ENCODE peak calls at places on chromosomes 13 and 19, in seven cellular contexts. One of them, this sample, is unnamed.

GRCh38 chr13:38417727-38418126 is 68.1 kb downstream of the UFM1 start:
- DNase-seq in heart right ventricle: no peak
- DNase-seq in epithelial cell of esophagus: peak; percentile 71
- DNase-seq in AG08396: peak; percentile 7
- DNase-seq in endothelial cell: peak; percentile 15
- DNase-seq in left lung: no peak
- DNase-seq in stimulated activated naive CD8-positive, alpha-beta T cell treated with anti-CD3 and anti-CD28 coated beads, Interleukin-15, amount 100 ng/mL, for 72 hours: no peak
- DNase-seq in this sample: no peak

GRCh38 chr13:27489456-27489855 is 39.1 kb upstream of the MTIF3 start:
- DNase-seq in epithelial cell of esophagus: no peak
- DNase-seq in AG08396: no peak
- DNase-seq in stimulated activated naive CD8-positive, alpha-beta T cell treated with anti-CD3 and anti-CD28 coated beads, Interleukin-15, amount 100 ng/mL, for 72 hours: no peak
- DNase-seq in left lung: no peak
- DNase-seq in heart right ventricle: no peak
- DNase-seq in endothelial cell: no peak
- DNase-seq in this sample: peak; percentile 94

GRCh38 chr19:56270676-56271075 is 1.9 kb upstream of the EDDM13 start:
- DNase-seq in AG08396: no peak
- DNase-seq in endothelial cell: no peak
- DNase-seq in stimulated activated naive CD8-positive, alpha-beta T cell treated with anti-CD3 and anti-CD28 coated beads, Interleukin-15, amount 100 ng/mL, for 72 hours: no peak
- DNase-seq in heart right ventricle: no peak
- DNase-seq in epithelial cell of esophagus: peak; percentile 4
- DNase-seq in left lung: no peak
- DNase-seq in this sample: no peak

GRCh38 chr19:10718205-10719196 is 622 bp downstream of the DNM2 start:
- DNase-seq in AG08396: peak; percentile 67
- DNase-seq in stimulated activated naive CD8-positive, alpha-beta T cell treated with anti-CD3 and anti-CD28 coated beads, Interleukin-15, amount 100 ng/mL, for 72 hours: no peak
- DNase-seq in heart right ventricle: peak; percentile 58
- DNase-seq in endothelial cell: peak; percentile 66
- DNase-seq in epithelial cell of esophagus: peak; percentile 42
- DNase-seq in left lung: peak; percentile 91
- DNase-seq in this sample: peak; percentile 83

GRCh38 chr13:35879111-35879510 is 252.1 kb downstream of the DCLK1 start:
- DNase-seq in heart right ventricle: no peak
- DNase-seq in left lung: no peak
- DNase-seq in AG08396: no peak
- DNase-seq in epithelial cell of esophagus: no peak
- DNase-seq in endothelial cell: no peak
- DNase-seq in stimulated activated naive CD8-positive, alpha-beta T cell treated with anti-CD3 and anti-CD28 coated beads, Interleukin-15, amount 100 ng/mL, for 72 hours: no peak
- DNase-seq in this sample: no peak

GRCh38 chr13:30388401-30389283 is 33.7 kb upstream of the UBE2L5 start:
- DNase-seq in AG08396: peak; percentile 64
- DNase-seq in left lung: no peak
- DNase-seq in stimulated activated naive CD8-positive, alpha-beta T cell treated with anti-CD3 and anti-CD28 coated beads, Interleukin-15, amount 100 ng/mL, for 72 hours: no peak
- DNase-seq in endothelial cell: peak; percentile 40
- DNase-seq in heart right ventricle: no peak
- DNase-seq in epithelial cell of esophagus: peak; percentile 64
- DNase-seq in this sample: no peak

GRCh38 chr13:61833228-61833627 is 417.6 kb upstream of the PCDH20 start:
- DNase-seq in AG08396: no peak
- DNase-seq in epithelial cell of esophagus: peak; percentile 2
- DNase-seq in left lung: no peak
- DNase-seq in endothelial cell: no peak
- DNase-seq in stimulated activated naive CD8-positive, alpha-beta T cell treated with anti-CD3 and anti-CD28 coated beads, Interleukin-15, amount 100 ng/mL, for 72 hours: no peak
- DNase-seq in heart right ventricle: no peak
- DNase-seq in this sample: no peak

GRCh38 chr19:17784201-17785008 is 10.5 kb upstream of the B3GNT3 start:
- DNase-seq in left lung: no peak
- DNase-seq in epithelial cell of esophagus: peak; percentile 65
- DNase-seq in stimulated activated naive CD8-positive, alpha-beta T cell treated with anti-CD3 and anti-CD28 coated beads, Interleukin-15, amount 100 ng/mL, for 72 hours: peak; percentile 69
- DNase-seq in endothelial cell: peak; percentile 68
- DNase-seq in AG08396: peak; percentile 83
- DNase-seq in heart right ventricle: peak; percentile 41
- DNase-seq in this sample: peak; percentile 83

GRCh38 chr19:38280030-38280921 is 15.9 kb downstream of the SPINT2 start:
- DNase-seq in epithelial cell of esophagus: peak; percentile 66
- DNase-seq in endothelial cell: no peak
- DNase-seq in left lung: peak; percentile 24
- DNase-seq in heart right ventricle: no peak
- DNase-seq in AG08396: no peak
- DNase-seq in stimulated activated naive CD8-positive, alpha-beta T cell treated with anti-CD3 and anti-CD28 coated beads, Interleukin-15, amount 100 ng/mL, for 72 hours: no peak
- DNase-seq in this sample: no peak

GRCh38 chr13:23889598-23890224 is 511 bp upstream of the MIPEP start:
- DNase-seq in endothelial cell: no peak
- DNase-seq in stimulated activated naive CD8-positive, alpha-beta T cell treated with anti-CD3 and anti-CD28 coated beads, Interleukin-15, amount 100 ng/mL, for 72 hours: no peak
- DNase-seq in AG08396: no peak
- DNase-seq in left lung: no peak
- DNase-seq in heart right ventricle: no peak
- DNase-seq in epithelial cell of esophagus: peak; percentile 33
- DNase-seq in this sample: no peak

GRCh38 chr19:43496960-43497359 is 7.6 kb downstream of the PHLDB3 start:
- DNase-seq in endothelial cell: no peak
- DNase-seq in stimulated activated naive CD8-positive, alpha-beta T cell treated with anti-CD3 and anti-CD28 coated beads, Interleukin-15, amount 100 ng/mL, for 72 hours: no peak
- DNase-seq in left lung: no peak
- DNase-seq in epithelial cell of esophagus: no peak
- DNase-seq in AG08396: no peak
- DNase-seq in heart right ventricle: no peak
- DNase-seq in this sample: no peak

GRCh38 chr13:93963266-93964131 is 516.0 kb downstream of the DCT start:
- DNase-seq in stimulated activated naive CD8-positive, alpha-beta T cell treated with anti-CD3 and anti-CD28 coated beads, Interleukin-15, amount 100 ng/mL, for 72 hours: no peak
- DNase-seq in AG08396: no peak
- DNase-seq in endothelial cell: no peak
- DNase-seq in left lung: no peak
- DNase-seq in epithelial cell of esophagus: peak; percentile 25
- DNase-seq in heart right ventricle: no peak
- DNase-seq in this sample: no peak

GRCh38 chr19:633786-634639 is 676 bp upstream of the POLRMT start:
- DNase-seq in AG08396: no peak
- DNase-seq in endothelial cell: no peak
- DNase-seq in epithelial cell of esophagus: peak; percentile 15
- DNase-seq in stimulated activated naive CD8-positive, alpha-beta T cell treated with anti-CD3 and anti-CD28 coated beads, Interleukin-15, amount 100 ng/mL, for 72 hours: no peak
- DNase-seq in heart right ventricle: no peak
- DNase-seq in left lung: no peak
- DNase-seq in this sample: no peak

GRCh38 chr19:41940443-41941409 is 12.5 kb upstream of the ERFL start:
- DNase-seq in endothelial cell: no peak
- DNase-seq in stimulated activated naive CD8-positive, alpha-beta T cell treated with anti-CD3 and anti-CD28 coated beads, Interleukin-15, amount 100 ng/mL, for 72 hours: no peak
- DNase-seq in epithelial cell of esophagus: no peak
- DNase-seq in left lung: no peak
- DNase-seq in heart right ventricle: no peak
- DNase-seq in AG08396: no peak
- DNase-seq in this sample: no peak

GRCh38 chr19:5271145-5271544 is 69.5 kb downstream of the PTPRS start:
- DNase-seq in heart right ventricle: no peak
- DNase-seq in stimulated activated naive CD8-positive, alpha-beta T cell treated with anti-CD3 and anti-CD28 coated beads, Interleukin-15, amount 100 ng/mL, for 72 hours: no peak
- DNase-seq in left lung: peak; percentile 8
- DNase-seq in epithelial cell of esophagus: no peak
- DNase-seq in AG08396: no peak
- DNase-seq in endothelial cell: no peak
- DNase-seq in this sample: no peak

GRCh38 chr19:3881272-3882040 is 971 bp downstream of the ATCAY start:
- DNase-seq in epithelial cell of esophagus: no peak
- DNase-seq in AG08396: no peak
- DNase-seq in heart right ventricle: no peak
- DNase-seq in left lung: no peak
- DNase-seq in endothelial cell: no peak
- DNase-seq in stimulated activated naive CD8-positive, alpha-beta T cell treated with anti-CD3 and anti-CD28 coated beads, Interleukin-15, amount 100 ng/mL, for 72 hours: no peak
- DNase-seq in this sample: peak; percentile 31

GRCh38 chr13:101474419-101474957 is 22.0 kb downstream of the ITGBL1 start:
- DNase-seq in endothelial cell: peak; percentile 44
- DNase-seq in epithelial cell of esophagus: peak; percentile 43
- DNase-seq in stimulated activated naive CD8-positive, alpha-beta T cell treated with anti-CD3 and anti-CD28 coated beads, Interleukin-15, amount 100 ng/mL, for 72 hours: no peak
- DNase-seq in heart right ventricle: no peak
- DNase-seq in left lung: no peak
- DNase-seq in AG08396: peak; percentile 13
- DNase-seq in this sample: peak; percentile 24

GRCh38 chr19:32862741-32863140 is 6.8 kb downstream of the SLC7A9 start:
- DNase-seq in left lung: no peak
- DNase-seq in AG08396: no peak
- DNase-seq in epithelial cell of esophagus: no peak
- DNase-seq in stimulated activated naive CD8-positive, alpha-beta T cell treated with anti-CD3 and anti-CD28 coated beads, Interleukin-15, amount 100 ng/mL, for 72 hours: no peak
- DNase-seq in heart right ventricle: no peak
- DNase-seq in endothelial cell: no peak
- DNase-seq in this sample: no peak

GRCh38 chr19:28840891-28841290 is 372.1 kb downstream of the UQCRFS1 start:
- DNase-seq in left lung: no peak
- DNase-seq in stimulated activated naive CD8-positive, alpha-beta T cell treated with anti-CD3 and anti-CD28 coated beads, Interleukin-15, amount 100 ng/mL, for 72 hours: no peak
- DNase-seq in endothelial cell: no peak
- DNase-seq in epithelial cell of esophagus: no peak
- DNase-seq in AG08396: no peak
- DNase-seq in heart right ventricle: no peak
- DNase-seq in this sample: no peak

GRCh38 chr13:66618702-66619101 is 611.4 kb downstream of the PCDH9 start:
- DNase-seq in AG08396: peak; percentile 27
- DNase-seq in endothelial cell: no peak
- DNase-seq in epithelial cell of esophagus: peak; percentile 53
- DNase-seq in stimulated activated naive CD8-positive, alpha-beta T cell treated with anti-CD3 and anti-CD28 coated beads, Interleukin-15, amount 100 ng/mL, for 72 hours: no peak
- DNase-seq in heart right ventricle: no peak
- DNase-seq in left lung: no peak
- DNase-seq in this sample: no peak

GRCh38 chr13:83692800-83693199 is 189.5 kb downstream of the SLITRK1 start:
- DNase-seq in AG08396: no peak
- DNase-seq in stimulated activated naive CD8-positive, alpha-beta T cell treated with anti-CD3 and anti-CD28 coated beads, Interleukin-15, amount 100 ng/mL, for 72 hours: no peak
- DNase-seq in epithelial cell of esophagus: no peak
- DNase-seq in left lung: no peak
- DNase-seq in heart right ventricle: no peak
- DNase-seq in endothelial cell: no peak
- DNase-seq in this sample: no peak

GRCh38 chr19:8320564-8321066 is 560 bp downstream of the NDUFA7 start:
- DNase-seq in left lung: peak; percentile 54
- DNase-seq in endothelial cell: peak; percentile 37
- DNase-seq in heart right ventricle: no peak
- DNase-seq in epithelial cell of esophagus: no peak
- DNase-seq in stimulated activated naive CD8-positive, alpha-beta T cell treated with anti-CD3 and anti-CD28 coated beads, Interleukin-15, amount 100 ng/mL, for 72 hours: no peak
- DNase-seq in AG08396: no peak
- DNase-seq in this sample: no peak

GRCh38 chr19:57280913-57281425 is 684 bp downstream of the ZNF460 start:
- DNase-seq in AG08396: no peak
- DNase-seq in heart right ventricle: no peak
- DNase-seq in epithelial cell of esophagus: peak; percentile 16
- DNase-seq in endothelial cell: peak; percentile 4
- DNase-seq in stimulated activated naive CD8-positive, alpha-beta T cell treated with anti-CD3 and anti-CD28 coated beads, Interleukin-15, amount 100 ng/mL, for 72 hours: peak; percentile 22
- DNase-seq in left lung: no peak
- DNase-seq in this sample: peak; percentile 17

GRCh38 chr19:10214784-10215183 is 16.3 kb downstream of the S1PR2 start:
- DNase-seq in endothelial cell: no peak
- DNase-seq in stimulated activated naive CD8-positive, alpha-beta T cell treated with anti-CD3 and anti-CD28 coated beads, Interleukin-15, amount 100 ng/mL, for 72 hours: no peak
- DNase-seq in epithelial cell of esophagus: peak; percentile 83
- DNase-seq in AG08396: no peak
- DNase-seq in heart right ventricle: no peak
- DNase-seq in left lung: no peak
- DNase-seq in this sample: no peak

GRCh38 chr19:54521022-54521859 is 18.6 kb downstream of the LAIR2 start:
- DNase-seq in left lung: no peak
- DNase-seq in epithelial cell of esophagus: no peak
- DNase-seq in AG08396: no peak
- DNase-seq in endothelial cell: no peak
- DNase-seq in heart right ventricle: no peak
- DNase-seq in stimulated activated naive CD8-positive, alpha-beta T cell treated with anti-CD3 and anti-CD28 coated beads, Interleukin-15, amount 100 ng/mL, for 72 hours: no peak
- DNase-seq in this sample: no peak

GRCh38 chr19:45716314-45717130 is 14.2 kb downstream of the FBXO46 start:
- DNase-seq in stimulated activated naive CD8-positive, alpha-beta T cell treated with anti-CD3 and anti-CD28 coated beads, Interleukin-15, amount 100 ng/mL, for 72 hours: peak; percentile 29
- DNase-seq in left lung: no peak
- DNase-seq in epithelial cell of esophagus: peak; percentile 51
- DNase-seq in endothelial cell: no peak
- DNase-seq in heart right ventricle: no peak
- DNase-seq in AG08396: peak; percentile 43
- DNase-seq in this sample: peak; percentile 49

GRCh38 chr19:632228-633067 is 889 bp downstream of the POLRMT start:
- DNase-seq in epithelial cell of esophagus: peak; percentile 62
- DNase-seq in heart right ventricle: no peak
- DNase-seq in AG08396: peak; percentile 76
- DNase-seq in endothelial cell: peak; percentile 51
- DNase-seq in left lung: no peak
- DNase-seq in stimulated activated naive CD8-positive, alpha-beta T cell treated with anti-CD3 and anti-CD28 coated beads, Interleukin-15, amount 100 ng/mL, for 72 hours: peak; percentile 33
- DNase-seq in this sample: no peak

This sample was measured in G401.